ENCODE peak calls at places on chromosomes 13 and 19, in ten cellular contexts. X is IMR-90, R is uterus, J is fibroblast of lung, M is endodermal cell, F is heart right ventricle, A is AG09309, Y is coronary artery, G is esophagus squamous epithelium, U is HCT116. O is an unnamed sample.

GRCh38 chr13:42078113-42078769 is 29.8 kb downstream of the DGKH start:
- DNase-seq in J (no peak), R (no peak), F (no peak), Y (no peak), X (no peak), U (no peak), G (no peak), M (peak), A (no peak), O (no peak)

GRCh38 chr13:27338816-27339215 is 68.2 kb downstream of the RASL11A start:
- DNase-seq in X (no peak), R (no peak), M (peak), A (no peak), G (no peak), F (no peak), U (peak), Y (no peak), J (no peak), O (no peak)

GRCh38 chr19:10836478-10837325 is 690 bp upstream of the TMED1 start:
- DNase-seq in M (no peak), U (peak), A (no peak), G (peak), J (peak), Y (peak), X (no peak), F (peak), R (peak), O (peak)

GRCh38 chr19:33524024-33524664 is 2.6 kb upstream of the PEPD start:
- DNase-seq in Y (no peak), U (no peak), R (peak), G (no peak), A (no peak), M (no peak), J (peak), F (no peak), X (no peak), O (no peak)

GRCh38 chr19:8366961-8367326 is 3.0 kb downstream of the ANGPTL4 start:
- DNase-seq in M (peak), G (no peak), U (no peak), R (peak), J (peak), X (no peak), Y (no peak), A (no peak), F (no peak), O (no peak)

GRCh38 chr13:113936166-113936565 is 37.7 kb downstream of the C13orf46 start:
- DNase-seq in M (no peak), F (no peak), J (no peak), G (no peak), A (no peak), X (no peak), R (peak), Y (no peak), U (no peak), O (peak)

GRCh38 chr19:35027851-35028599 is 2.2 kb upstream of the SCN1B start:
- DNase-seq in R (no peak), A (no peak), M (peak), X (peak), J (peak), F (no peak), U (no peak), Y (no peak), G (no peak), O (no peak)

GRCh38 chr19:6250024-6250605 is 29.7 kb downstream of the MLLT1 start:
- DNase-seq in F (no peak), M (no peak), X (peak), A (no peak), U (no peak), Y (no peak), J (peak), G (no peak), R (no peak), O (no peak)

GRCh38 chr19:8396563-8397203 is 6.5 kb downstream of the RAB11B start:
- DNase-seq in Y (no peak), U (no peak), A (no peak), J (peak), F (peak), G (no peak), R (peak), X (peak), M (peak), O (peak)

GRCh38 chr13:48294670-48295069 is 8.9 kb upstream of the RB1 start:
- DNase-seq in J (no peak), X (no peak), A (no peak), U (no peak), G (no peak), Y (no peak), F (no peak), R (no peak), M (no peak), O (no peak)

GRCh38 chr19:14770944-14771839 is 7.2 kb downstream of the ADGRE2 start:
- DNase-seq in A (no peak), G (no peak), R (no peak), U (no peak), M (no peak), Y (no peak), J (no peak), F (no peak), X (no peak), O (no peak)

GRCh38 chr13:43916828-43917227 is 37.1 kb downstream of the LACC1 start:
- DNase-seq in J (no peak), Y (no peak), M (no peak), U (no peak), A (no peak), R (no peak), X (no peak), G (no peak), F (no peak), O (no peak)

GRCh38 chr19:4334929-4335833 is 3.4 kb downstream of the STAP2 start:
- DNase-seq in G (no peak), U (no peak), R (no peak), Y (no peak), X (no peak), F (no peak), A (no peak), J (no peak), M (no peak), O (no peak)

GRCh38 chr19:41696402-41697197 is 8.5 kb upstream of the CEACAM7 start:
- DNase-seq in Y (peak), G (no peak), X (no peak), R (no peak), A (no peak), F (no peak), M (peak), J (no peak), U (no peak), O (peak)

GRCh38 chr19:18280247-18281081 is 958 bp downstream of the JUND start:
- DNase-seq in R (peak), G (peak), U (no peak), X (peak), F (peak), M (peak), J (peak), Y (peak), A (no peak), O (peak)

GRCh38 chr13:21674271-21675009 is 3.6 kb downstream of the FGF9 start:
- DNase-seq in U (no peak), F (peak), A (no peak), X (no peak), R (no peak), J (no peak), M (peak), G (no peak), Y (no peak), O (no peak)

GRCh38 chr13:113545455-113545930 is 39.1 kb upstream of the TFDP1 start:
- DNase-seq in R (no peak), J (peak), Y (peak), F (no peak), G (no peak), U (no peak), X (peak), A (peak), M (no peak), O (peak)

GRCh38 chr19:15432018-15432494 is 13.3 kb upstream of the AKAP8L start:
- DNase-seq in X (no peak), F (no peak), A (no peak), J (no peak), U (no peak), R (no peak), G (no peak), M (no peak), Y (no peak), O (no peak)

GRCh38 chr19:46067691-46068090 is 26.9 kb upstream of the IGFL4 start:
- DNase-seq in R (no peak), U (no peak), J (no peak), F (no peak), M (no peak), X (no peak), A (no peak), Y (no peak), G (no peak), O (peak)

GRCh38 chr13:46160474-46161066 is 21.4 kb downstream of the LCP1 start:
- DNase-seq in R (no peak), G (no peak), M (peak), F (no peak), Y (no peak), J (peak), A (peak), U (peak), X (peak), O (peak)

GRCh38 chr19:4019578-4019977 is 12.0 kb downstream of the PIAS4 start:
- DNase-seq in X (no peak), J (no peak), U (no peak), Y (no peak), R (no peak), G (no peak), A (no peak), M (no peak), F (no peak), O (no peak)

GRCh38 chr13:113058129-113058987 is 47.2 kb upstream of the F7 start:
- DNase-seq in M (no peak), U (no peak), J (no peak), G (no peak), F (peak), Y (no peak), R (no peak), X (no peak), A (no peak), O (no peak)

GRCh38 chr19:41386442-41386841 is 10.1 kb downstream of the TMEM91 start:
- DNase-seq in F (no peak), X (no peak), U (no peak), A (no peak), Y (no peak), M (no peak), R (peak), J (no peak), G (no peak), O (peak)

GRCh38 chr19:2761876-2762782 is 20.9 kb downstream of the SGTA start:
- DNase-seq in M (no peak), F (no peak), G (no peak), J (no peak), U (no peak), Y (no peak), A (no peak), X (no peak), R (no peak), O (no peak)

GRCh38 chr13:41232715-41233114 is 30.7 kb downstream of the MTRF1 start:
- DNase-seq in U (no peak), Y (no peak), M (no peak), G (no peak), R (no peak), F (no peak), X (no peak), J (no peak), A (no peak), O (no peak)

GRCh38 chr19:57720878-57721277 is 6.5 kb downstream of the ZNF671 start:
- DNase-seq in X (no peak), R (no peak), A (no peak), F (no peak), U (no peak), M (no peak), J (peak), Y (no peak), G (no peak), O (no peak)
- H3K4me3 ChIP-seq in X (no peak), R (no peak), A (no peak), F (no peak), U (no peak), M (no peak), J (no peak), Y (no peak), G (no peak), O (no peak)

GRCh38 chr19:925087-925911 is 536 bp upstream of the ARID3A start:
- DNase-seq in X (peak), F (peak), Y (peak), R (peak), A (peak), U (peak), M (peak), J (peak), G (no peak), O (peak)
- TF ChIP-seq CTCF in X (peak), F (no peak), Y (no peak), R (peak), A (no peak), U (no peak), M (no peak), J (no peak), G (no peak), O (no peak)

GRCh38 chr13:62799931-62800436 is 1384.3 kb upstream of the PCDH20 start:
- DNase-seq in J (no peak), X (no peak), Y (no peak), G (no peak), F (no peak), U (no peak), A (no peak), M (no peak), R (no peak), O (no peak)
- H3K4me3 ChIP-seq in J (no peak), X (no peak), Y (no peak), G (no peak), F (no peak), U (no peak), A (no peak), M (no peak), R (no peak), O (no peak)

GRCh38 chr13:31051999-31052398 is 109.7 kb downstream of the HSPH1 start:
- DNase-seq in R (no peak), M (peak), G (no peak), A (no peak), X (peak), F (no peak), U (peak), J (no peak), Y (peak), O (no peak)

GRCh38 chr13:31049083-31049482 is 112.6 kb downstream of the HSPH1 start:
- DNase-seq in Y (no peak), U (no peak), G (no peak), M (no peak), X (no peak), J (no peak), F (no peak), A (no peak), R (no peak), O (no peak)

GRCh38 chr13:31049833-31050232 is 111.9 kb downstream of the HSPH1 start:
- DNase-seq in R (no peak), U (no peak), J (no peak), G (no peak), F (no peak), M (peak), X (no peak), Y (no peak), A (no peak), O (no peak)

GRCh38 chr13:31052478-31052877 is 109.2 kb downstream of the HSPH1 start:
- DNase-seq in M (no peak), X (no peak), U (no peak), Y (no peak), J (no peak), A (no peak), F (no peak), R (no peak), G (no peak), O (no peak)

DNA sequence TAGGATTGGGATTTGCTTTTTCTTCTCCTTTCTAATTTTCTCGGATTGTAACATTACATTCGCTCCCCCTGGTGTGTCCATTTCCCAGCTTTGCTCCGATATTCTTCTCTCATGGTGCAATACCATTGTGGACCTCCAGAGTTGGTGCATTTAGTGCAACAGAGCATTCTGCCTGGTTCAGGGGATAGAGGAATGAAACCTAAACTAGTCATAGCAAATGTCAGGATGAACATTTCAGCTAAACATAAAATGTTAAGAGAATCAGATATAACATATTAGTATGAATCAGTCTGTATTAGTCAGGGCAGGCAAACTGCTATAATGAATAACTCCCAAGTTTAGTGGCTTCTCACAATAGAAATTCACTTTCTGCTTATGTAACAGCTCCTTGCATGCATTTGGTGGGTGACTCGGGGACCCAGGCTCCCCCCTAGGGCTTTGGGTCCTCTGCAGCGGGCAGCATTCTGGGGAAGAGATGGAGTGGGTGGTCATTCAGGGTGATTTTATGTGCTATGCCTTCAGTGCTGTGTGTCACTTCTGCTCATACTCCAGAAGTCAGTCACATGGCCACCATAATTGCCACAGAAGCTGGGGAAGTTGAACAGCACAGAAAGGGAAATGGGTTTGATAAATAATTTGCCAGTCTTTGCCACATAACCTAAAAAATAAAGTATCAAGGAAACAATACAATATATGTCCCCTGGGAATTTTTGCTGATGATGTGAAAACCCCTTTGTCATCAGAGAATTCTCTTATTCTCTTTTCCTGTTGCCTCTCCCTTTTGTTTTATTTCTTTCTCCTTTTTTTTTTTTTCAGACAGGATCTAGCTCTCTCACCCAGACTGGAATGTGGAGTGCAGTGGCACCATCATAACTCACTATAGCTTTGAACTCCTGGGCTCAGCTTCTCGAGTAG is 111.0 kb downstream of the HSPH1 start:
- DNase-seq in X (peak), R (no peak), Y (no peak), F (no peak), U (no peak), A (no peak), J (no peak), G (no peak), M (peak), O (peak)
- TF ChIP-seq CTCF in X (peak), R (no peak), Y (no peak), F (no peak), U (peak), A (peak), J (peak), G (no peak), M (peak), O (peak)

O was measured in epithelial cell of esophagus.